ENCODE peak calls at places on chromosome 16, in six cellular contexts. One of them, this sample, is unnamed.

GRCh38 chr16:17246974-17247718 is 223.6 kb downstream of the XYLT1 start:
- DNase-seq in fibroblast of the aortic adventitia: no peak
- DNase-seq in GM06990: no peak
- DNase-seq in COR-L47: no peak
- DNase-seq in T follicular helper cell: no peak
- DNase-seq in NCI-H1694: no peak
- DNase-seq in this sample: no peak

GRCh38 chr16:56048425-56049100 is 142.7 kb upstream of the GNAO1 start:
- DNase-seq in GM06990: peak
- DNase-seq in COR-L47: no peak
- DNase-seq in fibroblast of the aortic adventitia: no peak
- DNase-seq in T follicular helper cell: no peak
- DNase-seq in NCI-H1694: no peak
- DNase-seq in this sample: no peak

GRCh38 chr16:11329080-11329491 is 16.2 kb upstream of the RMI2 start:
- DNase-seq in COR-L47: no peak
- DNase-seq in GM06990: no peak
- DNase-seq in fibroblast of the aortic adventitia: no peak
- DNase-seq in NCI-H1694: no peak
- DNase-seq in T follicular helper cell: no peak
- DNase-seq in this sample: no peak

GRCh38 chr16:11629071-11630030 is 38.9 kb upstream of the SNN start:
- DNase-seq in fibroblast of the aortic adventitia: no peak
- DNase-seq in T follicular helper cell: no peak
- DNase-seq in GM06990: peak
- DNase-seq in NCI-H1694: no peak
- DNase-seq in COR-L47: no peak
- DNase-seq in this sample: no peak

GRCh38 chr16:50269769-50270509 is 3.6 kb downstream of the ADCY7 start:
- DNase-seq in T follicular helper cell: no peak
- DNase-seq in COR-L47: no peak
- DNase-seq in NCI-H1694: no peak
- DNase-seq in fibroblast of the aortic adventitia: no peak
- DNase-seq in GM06990: no peak
- DNase-seq in this sample: no peak

GRCh38 chr16:67399218-67399733 is 6.0 kb upstream of the TPPP3 start:
- DNase-seq in NCI-H1694: no peak
- DNase-seq in GM06990: peak
- DNase-seq in T follicular helper cell: no peak
- DNase-seq in COR-L47: no peak
- DNase-seq in fibroblast of the aortic adventitia: no peak
- DNase-seq in this sample: peak

GRCh38 chr16:16027728-16028310 is 78.4 kb downstream of the ABCC1 start:
- DNase-seq in NCI-H1694: no peak
- DNase-seq in GM06990: no peak
- DNase-seq in COR-L47: no peak
- DNase-seq in fibroblast of the aortic adventitia: no peak
- DNase-seq in T follicular helper cell: no peak
- DNase-seq in this sample: no peak

GRCh38 chr16:24045641-24046040 is 209.9 kb downstream of the PRKCB start:
- DNase-seq in fibroblast of the aortic adventitia: no peak
- DNase-seq in GM06990: no peak
- DNase-seq in COR-L47: peak
- DNase-seq in NCI-H1694: no peak
- DNase-seq in T follicular helper cell: no peak
- DNase-seq in this sample: no peak

GRCh38 chr16:1073566-1074378 is 1.2 kb downstream of the SSTR5 start:
- DNase-seq in T follicular helper cell: no peak
- DNase-seq in COR-L47: no peak
- DNase-seq in NCI-H1694: no peak
- DNase-seq in GM06990: no peak
- DNase-seq in fibroblast of the aortic adventitia: no peak
- DNase-seq in this sample: no peak

GRCh38 chr16:73172621-73173312 is 124.8 kb upstream of the ZFHX3 start:
- DNase-seq in fibroblast of the aortic adventitia: peak
- DNase-seq in NCI-H1694: peak
- DNase-seq in GM06990: no peak
- DNase-seq in COR-L47: peak
- DNase-seq in T follicular helper cell: no peak
- DNase-seq in this sample: no peak

GRCh38 chr16:26877421-26877820 is 189.3 kb upstream of the C16orf82 start:
- DNase-seq in GM06990: no peak
- DNase-seq in T follicular helper cell: no peak
- DNase-seq in NCI-H1694: no peak
- DNase-seq in COR-L47: no peak
- DNase-seq in fibroblast of the aortic adventitia: no peak
- DNase-seq in this sample: no peak

GRCh38 chr16:57029161-57030160 is 40.1 kb downstream of the NLRC5 start:
- DNase-seq in T follicular helper cell: no peak
- DNase-seq in fibroblast of the aortic adventitia: peak
- DNase-seq in NCI-H1694: no peak
- DNase-seq in COR-L47: no peak
- DNase-seq in GM06990: no peak
- DNase-seq in this sample: no peak

GRCh38 chr16:66961065-66961744 is at the start of gene CES3:
- DNase-seq in fibroblast of the aortic adventitia: peak
- DNase-seq in T follicular helper cell: peak
- DNase-seq in GM06990: peak
- DNase-seq in NCI-H1694: peak
- DNase-seq in COR-L47: peak
- DNase-seq in this sample: peak

GRCh38 chr16:1572664-1573063 is 39.2 kb downstream of the TMEM204 start:
- DNase-seq in COR-L47: no peak
- DNase-seq in fibroblast of the aortic adventitia: no peak
- DNase-seq in T follicular helper cell: no peak
- DNase-seq in GM06990: no peak
- DNase-seq in NCI-H1694: no peak
- DNase-seq in this sample: no peak

GRCh38 chr16:13779676-13780075 is 140.3 kb upstream of the ERCC4 start:
- DNase-seq in NCI-H1694: no peak
- DNase-seq in COR-L47: no peak
- DNase-seq in T follicular helper cell: no peak
- DNase-seq in fibroblast of the aortic adventitia: no peak
- DNase-seq in GM06990: no peak
- DNase-seq in this sample: no peak

GRCh38 chr16:49866533-49867155 is 10.7 kb upstream of the ZNF423 start:
- DNase-seq in GM06990: no peak
- DNase-seq in COR-L47: no peak
- DNase-seq in T follicular helper cell: no peak
- DNase-seq in NCI-H1694: no peak
- DNase-seq in fibroblast of the aortic adventitia: no peak
- DNase-seq in this sample: no peak

GRCh38 chr16:13421726-13422125 is 498.2 kb upstream of the ERCC4 start:
- DNase-seq in T follicular helper cell: no peak
- DNase-seq in fibroblast of the aortic adventitia: no peak
- DNase-seq in GM06990: no peak
- DNase-seq in NCI-H1694: no peak
- DNase-seq in COR-L47: no peak
- DNase-seq in this sample: no peak

GRCh38 chr16:58509256-58510096 is 5.8 kb upstream of the SETD6 start:
- DNase-seq in NCI-H1694: no peak
- DNase-seq in fibroblast of the aortic adventitia: no peak
- DNase-seq in T follicular helper cell: no peak
- DNase-seq in GM06990: no peak
- DNase-seq in COR-L47: no peak
- DNase-seq in this sample: no peak

GRCh38 chr16:26963109-26963508 is 103.6 kb upstream of the C16orf82 start:
- DNase-seq in T follicular helper cell: no peak
- DNase-seq in NCI-H1694: no peak
- DNase-seq in COR-L47: no peak
- DNase-seq in GM06990: no peak
- DNase-seq in fibroblast of the aortic adventitia: peak
- DNase-seq in this sample: peak

GRCh38 chr16:57304169-57305061 is 19.9 kb upstream of the PLLP start:
- DNase-seq in NCI-H1694: no peak
- DNase-seq in COR-L47: no peak
- DNase-seq in GM06990: no peak
- DNase-seq in T follicular helper cell: no peak
- DNase-seq in fibroblast of the aortic adventitia: peak
- DNase-seq in this sample: no peak

GRCh38 chr16:29231231-29231630 is 175.3 kb downstream of the NPIPB11 start:
- DNase-seq in fibroblast of the aortic adventitia: peak
- DNase-seq in T follicular helper cell: no peak
- DNase-seq in GM06990: no peak
- DNase-seq in NCI-H1694: no peak
- DNase-seq in COR-L47: no peak
- DNase-seq in this sample: no peak

GRCh38 chr16:3188925-3189825 is 1.2 kb downstream of the OR1F1 start:
- DNase-seq in GM06990: peak
- DNase-seq in COR-L47: peak
- DNase-seq in fibroblast of the aortic adventitia: peak
- DNase-seq in NCI-H1694: no peak
- DNase-seq in T follicular helper cell: no peak
- DNase-seq in this sample: no peak

GRCh38 chr16:54458923-54459322 is 172.3 kb upstream of the IRX3 start:
- DNase-seq in COR-L47: no peak
- DNase-seq in T follicular helper cell: no peak
- DNase-seq in NCI-H1694: no peak
- DNase-seq in fibroblast of the aortic adventitia: no peak
- DNase-seq in GM06990: no peak
- DNase-seq in this sample: no peak

GRCh38 chr16:86702824-86703588 is 124.7 kb downstream of the FOXL1 start:
- DNase-seq in fibroblast of the aortic adventitia: no peak
- DNase-seq in COR-L47: no peak
- DNase-seq in T follicular helper cell: no peak
- DNase-seq in NCI-H1694: no peak
- DNase-seq in GM06990: no peak
- DNase-seq in this sample: no peak

GRCh38 chr16:89015271-89015859 is 38.4 kb upstream of the CBFA2T3 start:
- DNase-seq in COR-L47: no peak
- DNase-seq in NCI-H1694: no peak
- DNase-seq in GM06990: no peak
- DNase-seq in T follicular helper cell: no peak
- DNase-seq in fibroblast of the aortic adventitia: no peak
- DNase-seq in this sample: no peak

GRCh38 chr16:10971560-10971961 is 27.2 kb downstream of the CLEC16A start:
- DNase-seq in NCI-H1694: peak
- DNase-seq in COR-L47: peak
- DNase-seq in fibroblast of the aortic adventitia: peak
- DNase-seq in T follicular helper cell: no peak
- DNase-seq in GM06990: no peak
- DNase-seq in this sample: peak

GRCh38 chr16:87708881-87709638 is 56.7 kb downstream of the KLHDC4 start:
- DNase-seq in T follicular helper cell: no peak
- DNase-seq in NCI-H1694: no peak
- DNase-seq in COR-L47: no peak
- DNase-seq in GM06990: no peak
- DNase-seq in fibroblast of the aortic adventitia: no peak
- DNase-seq in this sample: no peak

GRCh38 chr16:59296888-59297287 is 562.8 kb upstream of the GOT2 start:
- DNase-seq in T follicular helper cell: no peak
- DNase-seq in NCI-H1694: no peak
- DNase-seq in GM06990: no peak
- DNase-seq in COR-L47: no peak
- DNase-seq in fibroblast of the aortic adventitia: no peak
- DNase-seq in this sample: no peak

GRCh38 chr16:28915181-28915580 is 9.9 kb downstream of the RABEP2 start:
- DNase-seq in NCI-H1694: no peak
- DNase-seq in fibroblast of the aortic adventitia: peak
- DNase-seq in COR-L47: no peak
- DNase-seq in T follicular helper cell: no peak
- DNase-seq in GM06990: no peak
- DNase-seq in this sample: no peak

GRCh38 chr16:73002836-73003235 is 45.1 kb downstream of the ZFHX3 start:
- DNase-seq in fibroblast of the aortic adventitia: no peak
- DNase-seq in GM06990: no peak
- DNase-seq in COR-L47: no peak
- DNase-seq in NCI-H1694: no peak
- DNase-seq in T follicular helper cell: no peak
- DNase-seq in this sample: no peak

GRCh38 chr16:88911148-88911945 is 44.9 kb upstream of the PABPN1L start:
- DNase-seq in GM06990: no peak
- DNase-seq in NCI-H1694: no peak
- DNase-seq in fibroblast of the aortic adventitia: no peak
- DNase-seq in T follicular helper cell: no peak
- DNase-seq in COR-L47: no peak
- DNase-seq in this sample: no peak

GRCh38 chr16:87555647-87556046 is 46.7 kb upstream of the JPH3 start:
- DNase-seq in COR-L47: no peak
- DNase-seq in fibroblast of the aortic adventitia: no peak
- DNase-seq in GM06990: no peak
- DNase-seq in NCI-H1694: no peak
- DNase-seq in T follicular helper cell: no peak
- DNase-seq in this sample: no peak

GRCh38 chr16:15607700-15608396 is 35.1 kb downstream of the MARF1 start:
- DNase-seq in GM06990: no peak
- DNase-seq in T follicular helper cell: no peak
- DNase-seq in COR-L47: no peak
- DNase-seq in NCI-H1694: no peak
- DNase-seq in fibroblast of the aortic adventitia: peak
- DNase-seq in this sample: no peak

This sample was measured in T-cell.